ENCODE peak calls at places on chromosomes 2 and 18, in nine cellular contexts. J is mammary epithelial cell; R is fibroblast of pulmonary artery; F is stimulated activated CD8-positive, alpha-beta memory T cell treated with anti-CD3 and anti-CD28 coated beads, Interleukin-12 subunit alpha, Interleukin-12 subunit beta, amount 100 ng/mL, for 1 hour; B is NT2/D1; O is smooth muscle cell of the brain vasculature; S is midbrain; D is activated T-cell treated with anti-CD3 and anti-CD28 coated beads for 4 hours; M is NCI-H1694. P is an unnamed sample.

GRCh38 chr18:58781627-58782194 is 83.0 kb upstream of the ZNF532 start:
- DNase-seq in J (peak), M (peak), O (peak), D (peak), B (peak), S (peak), R (peak), F (peak), P (peak)

GRCh38 chr2:17648571-17648970 is 105.0 kb downstream of the SMC6 start:
- DNase-seq in R (no peak), M (no peak), D (no peak), B (no peak), F (no peak), J (no peak), S (no peak), O (no peak), P (no peak)

GRCh38 chr2:222907790-222908431 is 47.1 kb downstream of the ACSL3 start:
- DNase-seq in R (peak), B (peak), O (no peak), S (no peak), F (no peak), D (no peak), M (no peak), J (no peak), P (no peak)

GRCh38 chr2:258933-259332 is 4.9 kb downstream of the SH3YL1 start:
- DNase-seq in D (no peak), R (no peak), F (no peak), O (no peak), B (no peak), J (no peak), M (no peak), S (no peak), P (no peak)

GRCh38 chr18:56873441-56874140 is 222.4 kb downstream of the WDR7 start:
- DNase-seq in S (peak), M (no peak), F (no peak), R (peak), D (no peak), B (peak), J (no peak), O (no peak), P (no peak)

GRCh38 chr18:34543356-34543755 is 166.7 kb upstream of the DTNA start:
- DNase-seq in F (no peak), M (no peak), O (no peak), B (no peak), R (no peak), D (no peak), J (no peak), S (no peak), P (no peak)

GRCh38 chr18:21443776-21444464 is 156.6 kb downstream of the ESCO1 start:
- DNase-seq in D (no peak), B (no peak), M (no peak), F (no peak), J (no peak), O (no peak), R (no peak), S (no peak), P (no peak)

GRCh38 chr18:39604836-39605235 is 2039.2 kb upstream of the CELF4 start:
- DNase-seq in F (no peak), S (no peak), M (no peak), J (peak), R (peak), B (no peak), O (peak), D (no peak), P (no peak)

GRCh38 chr18:40494603-40495002 is 1460.4 kb upstream of the PIK3C3 start:
- DNase-seq in F (no peak), S (no peak), J (no peak), M (no peak), R (no peak), B (no peak), D (no peak), O (no peak), P (no peak)

GRCh38 chr18:55018602-55019001 is 59.3 kb upstream of the CCDC68 start:
- DNase-seq in J (no peak), M (no peak), R (peak), D (no peak), O (peak), B (no peak), S (no peak), F (no peak), P (no peak)

GRCh38 chr18:8706545-8706980 is 1.2 kb downstream of the MTCL1 start:
- DNase-seq in J (no peak), O (no peak), M (no peak), B (no peak), D (no peak), R (no peak), S (no peak), F (no peak), P (no peak)

GRCh38 chr2:85733121-85733960 is 20.4 kb upstream of the ATOH8 start:
- DNase-seq in O (no peak), R (no peak), J (no peak), M (no peak), F (no peak), S (no peak), B (no peak), D (no peak), P (no peak)

GRCh38 chr2:58227171-58227917 is 13.8 kb downstream of the FANCL start:
- DNase-seq in B (no peak), F (no peak), R (no peak), O (no peak), M (no peak), J (no peak), S (no peak), D (no peak), P (no peak)

GRCh38 chr2:121810959-121811853 is 55.8 kb downstream of the TSN start:
- DNase-seq in R (peak), O (peak), D (no peak), B (peak), F (no peak), S (peak), J (peak), M (peak), P (peak)

GRCh38 chr2:112073875-112074274 is 18.8 kb downstream of the TMEM87B start:
- DNase-seq in S (no peak), D (no peak), M (no peak), J (no peak), B (no peak), O (no peak), R (no peak), F (no peak), P (no peak)

GRCh38 chr2:164734196-164734595 is 107.4 kb downstream of the COBLL1 start:
- DNase-seq in J (no peak), B (no peak), F (no peak), O (no peak), S (no peak), R (no peak), M (no peak), D (no peak), P (no peak)

GRCh38 chr2:99777266-99777640 is 287.4 kb upstream of the REV1 start:
- DNase-seq in R (no peak), B (no peak), F (no peak), J (no peak), O (no peak), M (no peak), D (no peak), S (no peak), P (no peak)

GRCh38 chr2:17533546-17533945 is 7.0 kb upstream of the VSNL1 start:
- DNase-seq in D (no peak), F (no peak), S (no peak), O (no peak), M (no peak), B (no peak), R (no peak), J (no peak), P (no peak)

GRCh38 chr2:147789720-147790119 is 55.1 kb upstream of the ACVR2A start:
- DNase-seq in O (no peak), R (peak), F (no peak), B (no peak), S (no peak), D (no peak), M (no peak), J (peak), P (no peak)

P was measured in adrenal gland.